ENCODE peak calls at places on chromosomes 16 and 17, in ten cellular contexts. C is ELR; V is CD4-positive, CD25-positive, alpha-beta regulatory T cell; R is lower lobe of right lung; X is activated CD4-positive, alpha-beta T cell treated with anti-CD3 and anti-CD28 coated beads for 48 hours; L is GM12892; S is lung; A is C1 segment of cervical spinal cord; E is activated CD8-positive, alpha-beta memory T cell treated with anti-CD3 and anti-CD28 coated beads for 1 hour; Y is NCI-H460. Z is an unnamed sample.

GRCh38 chr17:50257574-50258224 is 16.6 kb upstream of the TMEM92 start:
- DNase-seq in Y (no peak), E (no peak), R (no peak), X (no peak), L (peak), S (no peak), C (no peak), A (no peak), V (no peak), Z (no peak)

GRCh38 chr17:13704333-13704732 is 102.6 kb upstream of the HS3ST3A1 start:
- DNase-seq in S (no peak), L (no peak), E (no peak), R (no peak), C (peak), A (no peak), V (no peak), X (no peak), Y (no peak), Z (no peak)

GRCh38 chr17:17613708-17614114 is 22.2 kb upstream of the PEMT start:
- DNase-seq in S (peak), V (peak), E (peak), C (peak), X (peak), A (no peak), L (no peak), R (no peak), Y (peak), Z (peak)

GRCh38 chr16:27199747-27200146 is 3.6 kb upstream of the KDM8 start:
- DNase-seq in Y (no peak), S (no peak), E (no peak), V (peak), R (no peak), C (peak), A (no peak), L (no peak), X (no peak), Z (no peak)

GRCh38 chr17:1860978-1861377 is 31.2 kb downstream of the RPA1 start:
- DNase-seq in S (no peak), X (no peak), C (no peak), E (no peak), V (no peak), L (no peak), Y (no peak), A (no peak), R (no peak), Z (no peak)

GRCh38 chr17:58202859-58203258 is 10.3 kb downstream of the EPX start:
- DNase-seq in Y (no peak), V (no peak), R (no peak), X (no peak), L (no peak), C (no peak), S (no peak), A (no peak), E (no peak), Z (no peak)

GRCh38 chr17:17812211-17813054 is 24.4 kb downstream of the SREBF1 start:
- DNase-seq in S (peak), A (peak), C (peak), E (peak), Y (no peak), V (peak), R (peak), L (peak), X (peak), Z (peak)

GRCh38 chr17:21218101-21218500 is 4.1 kb upstream of the TMEM11 start:
- DNase-seq in S (no peak), E (no peak), R (no peak), C (peak), L (no peak), A (no peak), Y (no peak), V (no peak), X (peak), Z (no peak)

GRCh38 chr16:88316151-88316550 is 66.6 kb upstream of the ZNF469 start:
- DNase-seq in A (no peak), L (no peak), X (no peak), C (no peak), E (no peak), V (no peak), S (no peak), Y (no peak), R (no peak), Z (no peak)

Z was measured in amygdala.